ENCODE peak calls at places on chromosomes 13 and 19, in four cellular contexts. U is thoracic aorta, L is stomach, N is colonic mucosa. V is an unnamed sample.

GRCh38 chr19:46049597-46049996 is 8.8 kb upstream of the IGFL4 start:
- DNase-seq in N (no peak), L (no peak), U (no peak), V (peak; percentile 18)

GRCh38 chr19:19087676-19088075 is 23.9 kb downstream of the SLC25A42 start:
- DNase-seq in N (no peak), L (no peak), U (no peak), V (no peak)

GRCh38 chr13:96252903-96253302 is 163.0 kb downstream of the HS6ST3 start:
- DNase-seq in U (no peak), L (no peak), N (no peak), V (no peak)

GRCh38 chr19:4547303-4548237 is 7.7 kb upstream of the LRG1 start:
- DNase-seq in N (peak; percentile 88), L (peak; percentile 60), U (no peak), V (no peak)

GRCh38 chr19:57850553-57851017 is 926 bp downstream of the ZNF587 start:
- DNase-seq in L (peak; percentile 56), U (no peak), N (peak; percentile 76), V (no peak)

GRCh38 chr13:98171806-98172569 is 5.1 kb downstream of the RNF113B start:
- DNase-seq in U (no peak), N (no peak), L (peak; percentile 44), V (no peak)

GRCh38 chr19:2111886-2112285 is 15.2 kb downstream of the IZUMO4 start:
- DNase-seq in U (no peak), L (no peak), N (no peak), V (no peak)

GRCh38 chr13:23558675-23559536 is 11.3 kb upstream of the TNFRSF19 start:
- DNase-seq in N (no peak), U (no peak), L (peak; percentile 38), V (peak; percentile 10)

GRCh38 chr13:36766295-36766694 is 52.7 kb upstream of the RFXAP start:
- DNase-seq in U (no peak), N (no peak), L (no peak), V (no peak)

GRCh38 chr19:57435062-57435978 is at the start of gene ZNF749:
- DNase-seq in N (peak; percentile 99), L (peak; percentile 98), U (peak; percentile 98), V (peak; percentile 98)

GRCh38 chr13:36125841-36126240 is 5.3 kb downstream of the DCLK1 start:
- DNase-seq in U (no peak), N (no peak), L (no peak), V (no peak)

GRCh38 chr13:75550159-75550567 is 572 bp downstream of the UCHL3 start:
- DNase-seq in L (no peak), N (peak; percentile 62), U (peak; percentile 18), V (no peak)

GRCh38 chr19:48518207-48518606 is 6.6 kb upstream of the LMTK3 start:
- DNase-seq in U (no peak), N (no peak), L (no peak), V (no peak)

GRCh38 chr19:8611890-8612806 is 1.6 kb upstream of the ADAMTS10 start:
- DNase-seq in N (peak; percentile 40), U (peak; percentile 63), L (no peak), V (no peak)

GRCh38 chr13:111216166-111216960 is 101.3 kb downstream of the ARHGEF7 start:
- DNase-seq in N (peak; percentile 33), U (no peak), L (peak; percentile 39), V (no peak)

GRCh38 chr13:110716235-110716505 is 2.7 kb downstream of the ING1 start:
- DNase-seq in U (no peak), L (peak; percentile 51), N (peak; percentile 55), V (no peak)

GRCh38 chr13:88643233-88643632 is 972.1 kb downstream of the SLITRK5 start:
- DNase-seq in U (no peak), L (no peak), N (no peak), V (no peak)

GRCh38 chr19:3975144-3975543 is 4.2 kb upstream of the DAPK3 start:
- DNase-seq in L (no peak), N (no peak), U (no peak), V (no peak)

GRCh38 chr19:3743486-3743885 is 18.0 kb downstream of the APBA3 start:
- DNase-seq in N (no peak), L (no peak), U (no peak), V (no peak)

GRCh38 chr13:99314640-99315176 is 7.5 kb upstream of the GPR183 start:
- DNase-seq in N (no peak), U (no peak), L (no peak), V (no peak)

GRCh38 chr13:59342396-59342795 is 821.3 kb downstream of the DIAPH3 start:
- DNase-seq in U (no peak), L (no peak), N (no peak), V (no peak)

GRCh38 chr13:64428196-64428595 is 2801.9 kb downstream of the PCDH9 start:
- DNase-seq in N (no peak), U (no peak), L (no peak), V (no peak)

GRCh38 chr19:43380771-43381386 is 27.4 kb downstream of the CD177 start:
- DNase-seq in N (peak; percentile 54), L (peak; percentile 58), U (no peak), V (no peak)

GRCh38 chr19:51009061-51009891 is 7.9 kb upstream of the KLK8 start:
- DNase-seq in L (no peak), U (no peak), N (no peak), V (no peak)

GRCh38 chr13:72004975-72005374 is 138.0 kb upstream of the DACH1 start:
- DNase-seq in U (no peak), N (no peak), L (no peak), V (no peak)

GRCh38 chr13:41411536-41411935 is 45.8 kb upstream of the RGCC start:
- DNase-seq in U (no peak), L (no peak), N (no peak), V (peak; percentile 28)

DNA sequence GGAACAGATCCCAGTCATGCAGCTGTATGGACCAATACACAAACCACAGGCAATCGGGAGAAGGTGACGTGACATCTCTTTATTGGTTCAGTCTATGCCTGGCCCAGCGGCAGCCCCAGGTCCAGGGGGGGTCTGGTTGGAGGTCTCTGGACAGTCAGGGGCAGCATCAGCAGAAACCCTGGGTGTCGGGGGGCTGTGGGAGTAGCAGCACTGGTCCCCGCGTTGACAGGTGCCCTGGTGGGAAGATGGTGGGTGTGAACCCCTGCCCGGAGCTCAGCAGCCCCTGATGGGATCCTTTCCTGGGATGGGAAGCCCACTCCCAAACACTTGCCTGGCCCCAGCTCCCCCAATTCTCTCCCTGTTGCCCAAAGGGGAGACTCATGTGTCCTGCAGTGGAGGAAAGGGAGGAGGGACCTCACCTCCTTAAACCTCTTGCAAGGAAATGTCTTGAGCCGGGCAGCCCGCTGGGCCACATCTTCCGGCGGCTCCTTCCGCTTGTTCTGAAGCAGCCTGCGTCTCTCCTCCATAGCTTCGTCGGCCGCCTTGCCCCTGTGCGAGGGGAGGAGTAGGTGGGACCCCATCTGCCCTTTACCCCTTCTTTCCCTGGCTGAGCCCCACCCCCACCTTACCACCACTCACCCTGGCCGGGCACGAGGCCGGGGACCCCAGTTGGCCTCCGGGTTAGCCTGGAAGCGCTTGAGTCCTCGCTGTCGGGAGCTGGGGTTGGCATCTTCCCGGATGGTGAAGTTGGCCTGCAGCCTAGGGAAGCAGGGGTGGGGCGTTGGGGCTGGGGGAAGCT is 2.4 kb upstream of the LYL1 start:
- DNase-seq in N (no peak), L (no peak), U (no peak), V (no peak)
- H3K4me3 ChIP-seq in N (peak overlapping the region; percentile 8), L (peak overlapping the region; percentile 41), U (peak overlapping the region; percentile 29), V (peak overlapping the region; percentile 41)

GRCh38 chr13:29427937-29428309 is 167.6 kb downstream of the SLC7A1 start:
- DNase-seq in L (no peak), U (no peak), N (no peak), V (no peak)
- H3K4me3 ChIP-seq in L (peak overlapping the region; percentile 43), U (peak overlapping the region; percentile 75), N (no peak overlapping the region), V (no peak overlapping the region)

GRCh38 chr13:40204246-40204645 is 462.2 kb downstream of the FOXO1 start:
- DNase-seq in N (no peak), U (no peak), L (no peak), V (no peak)

GRCh38 chr13:40206241-40207109 is 460.0 kb downstream of the FOXO1 start:
- DNase-seq in N (no peak), U (no peak), L (peak; percentile 46), V (no peak)

GRCh38 chr13:40207110-40207478 is 459.3 kb downstream of the FOXO1 start:
- DNase-seq in L (no peak), N (no peak), U (no peak), V (no peak)

GRCh38 chr13:40208517-40208916 is 457.9 kb downstream of the FOXO1 start:
- DNase-seq in U (no peak), L (no peak), N (no peak), V (no peak)

DNA sequence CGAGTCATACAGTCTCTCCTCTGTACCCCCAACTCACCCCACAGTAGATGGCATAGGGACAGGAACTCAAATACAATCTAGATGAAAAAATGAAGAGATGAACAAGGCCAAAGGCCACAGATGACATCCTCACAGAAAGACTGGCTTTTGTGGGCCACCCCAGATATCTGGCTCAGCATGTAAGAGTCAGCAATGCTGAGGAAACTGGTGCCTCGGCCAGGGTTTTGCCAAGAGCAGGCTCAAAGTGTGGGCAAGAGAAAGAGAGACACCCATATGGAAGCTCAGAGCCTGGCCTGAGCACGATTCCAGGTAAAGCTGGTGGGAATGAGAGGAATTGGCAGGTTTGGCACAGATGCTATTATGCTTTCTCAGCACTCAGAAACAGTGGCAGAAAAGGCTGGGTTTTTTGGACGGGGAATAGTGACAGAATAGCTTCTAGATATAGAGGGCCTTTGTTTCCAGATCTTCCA is 460.6 kb downstream of the FOXO1 start:
- DNase-seq in U (no peak), N (no peak), L (no peak), V (no peak)
- H3K4me3 ChIP-seq in U (no peak overlapping the region), N (no peak overlapping the region), L (no peak overlapping the region), V (no peak overlapping the region)

DNA sequence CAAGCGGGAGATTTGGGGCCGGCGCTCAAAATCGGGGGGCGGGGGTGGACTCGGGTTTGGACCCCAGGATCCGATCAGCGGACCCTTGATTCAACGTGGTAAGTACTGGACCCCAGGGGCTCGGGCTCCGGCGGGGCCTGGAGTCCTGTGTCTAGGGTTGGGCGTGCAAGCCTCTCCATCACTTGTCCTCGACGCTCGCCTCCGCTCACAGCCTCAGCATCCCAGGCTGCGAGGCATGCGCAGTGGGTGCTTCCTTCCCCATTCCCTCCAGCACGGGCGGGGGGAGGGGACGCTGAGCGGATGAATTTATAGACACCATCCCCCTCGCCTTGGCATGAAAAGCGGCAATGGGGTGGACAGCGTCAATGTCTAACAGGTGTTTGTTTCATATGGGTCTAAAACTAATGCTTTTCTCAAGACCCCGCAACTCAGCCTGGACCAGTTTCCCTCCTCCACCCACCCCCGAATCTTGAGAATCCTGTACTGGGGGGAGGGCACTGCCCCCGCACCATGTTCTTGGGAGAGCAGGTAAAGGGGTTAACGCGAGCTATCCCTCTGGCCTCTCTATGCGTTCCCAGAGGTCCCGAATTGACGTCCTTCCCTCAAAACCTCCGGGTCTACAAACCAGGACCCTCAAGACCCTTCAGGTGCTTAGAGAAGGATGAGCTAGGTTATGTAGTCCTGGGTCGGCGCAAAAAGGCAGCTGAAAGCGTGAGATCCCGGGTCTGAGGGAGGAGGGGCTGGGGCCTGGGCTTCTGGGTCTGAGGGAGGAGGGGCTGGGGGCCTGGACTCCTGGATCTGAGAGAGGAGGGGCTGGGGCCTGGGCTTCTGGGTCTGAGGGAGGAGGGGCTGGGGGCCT is 556 bp downstream of the CPT1C start:
- DNase-seq in U (no peak), N (peak; percentile 44), L (no peak), V (no peak)
- H3K4me3 ChIP-seq in U (peak overlapping the region; percentile 74), N (peak overlapping the region; percentile 42), L (peak overlapping the region; percentile 48), V (no peak overlapping the region)

V was measured in Jurkat, Clone E6-1.